ENCODE peak calls at places on chromosomes 11 and 22, in ten cellular contexts. S is CD8-positive, alpha-beta T cell; O is tibial artery; J is fibroblast of villous mesenchyme; A is foreskin fibroblast; D is bronchial epithelial cell; C is heart left ventricle; N is PC-3; Y is spleen; E is right atrium auricular region. L is an unnamed sample.

GRCh38 chr11:26093206-26093605 is 238.7 kb upstream of the ANO3 start:
- DNase-seq in S (no peak), O (no peak), J (no peak), A (no peak), D (no peak), C (no peak), N (no peak), Y (no peak), E (no peak), L (no peak)

GRCh38 chr11:78810489-78811090 is 235.9 kb upstream of the NARS2 start:
- DNase-seq in S (no peak), O (no peak), J (no peak), A (peak), D (no peak), C (no peak), N (no peak), Y (no peak), E (no peak), L (no peak)

GRCh38 chr11:60357771-60358170 is 20.6 kb upstream of the MS4A7 start:
- DNase-seq in S (no peak), O (no peak), J (no peak), A (no peak), D (no peak), C (no peak), N (no peak), Y (no peak), E (no peak), L (no peak)

GRCh38 chr22:38657248-38657909 is 941 bp downstream of the CBY1 start:
- DNase-seq in S (peak), O (no peak), J (peak), A (peak), D (peak), C (no peak), N (peak), Y (peak), E (no peak), L (no peak)

GRCh38 chr11:117435296-117435695 is 107.6 kb downstream of the CEP164 start:
- DNase-seq in S (no peak), O (peak), J (no peak), A (no peak), D (no peak), C (no peak), N (no peak), Y (peak), E (no peak), L (no peak)

GRCh38 chr11:3632070-3632660 is 9.6 kb downstream of the ART5 start:
- DNase-seq in S (no peak), O (peak), J (no peak), A (no peak), D (no peak), C (no peak), N (no peak), Y (peak), E (no peak), L (no peak)

GRCh38 chr22:46592390-46592872 is 27.8 kb upstream of the GRAMD4 start:
- DNase-seq in S (peak), O (peak), J (no peak), A (peak), D (no peak), C (no peak), N (peak), Y (peak), E (no peak), L (peak)

GRCh38 chr22:37569009-37569920 is 9.0 kb downstream of the CDC42EP1 start:
- DNase-seq in S (no peak), O (no peak), J (no peak), A (peak), D (peak), C (no peak), N (no peak), Y (no peak), E (no peak), L (no peak)

GRCh38 chr11:73189723-73190556 is 28.1 kb upstream of the P2RY2 start:
- DNase-seq in S (no peak), O (peak), J (no peak), A (no peak), D (no peak), C (no peak), N (no peak), Y (no peak), E (no peak), L (no peak)

GRCh38 chr11:64536396-64536935 is 54.6 kb upstream of the SLC22A12 start:
- DNase-seq in S (no peak), O (no peak), J (peak), A (peak), D (no peak), C (no peak), N (peak), Y (no peak), E (no peak), L (no peak)

GRCh38 chr11:2998073-2998850 is 6.1 kb upstream of the NAP1L4 start:
- DNase-seq in S (no peak), O (no peak), J (no peak), A (no peak), D (no peak), C (no peak), N (no peak), Y (no peak), E (no peak), L (no peak)

GRCh38 chr22:25898707-25899365 is 156.8 kb downstream of the MYO18B start:
- DNase-seq in S (no peak), O (no peak), J (no peak), A (no peak), D (no peak), C (no peak), N (no peak), Y (no peak), E (no peak), L (no peak)

GRCh38 chr11:67276821-67277230 is 10.6 kb downstream of the GRK2 start:
- DNase-seq in S (peak), O (peak), J (peak), A (peak), D (no peak), C (peak), N (no peak), Y (peak), E (no peak), L (no peak)

GRCh38 chr22:35421121-35421520 is 21.2 kb downstream of the MCM5 start:
- DNase-seq in S (no peak), O (no peak), J (no peak), A (no peak), D (no peak), C (no peak), N (no peak), Y (no peak), E (no peak), L (no peak)

DNA sequence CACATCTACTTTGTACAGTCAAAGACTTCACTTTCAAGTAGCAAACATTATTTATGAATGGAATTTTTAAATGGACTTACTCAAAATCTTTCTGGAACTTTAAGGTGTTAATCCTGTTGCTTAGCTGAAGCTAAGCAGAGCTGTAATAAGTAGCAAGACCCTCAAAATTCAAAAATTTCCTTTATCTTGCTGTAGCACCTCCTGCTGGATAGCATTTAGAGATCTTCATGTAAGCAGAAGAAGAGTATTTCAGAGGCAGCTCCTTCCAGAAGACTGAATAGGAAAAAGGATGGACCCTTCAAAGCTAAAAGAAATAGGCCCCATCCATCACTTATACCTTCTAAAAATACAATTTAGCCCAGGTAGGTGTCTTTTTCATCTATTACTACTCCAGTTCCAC is 3.4 kb downstream of the PHF21A start:
- DNase-seq in S (no peak), O (no peak), J (no peak), A (peak), D (no peak), C (no peak), N (no peak), Y (no peak), E (no peak), L (no peak)
- H3K4me3 ChIP-seq in S (no peak), O (no peak), J (peak), A (peak), D (no peak), C (peak), N (peak), Y (peak), E (no peak), L (no peak)

GRCh38 chr11:123653405-123653996 is 923 bp downstream of the SCN3B start:
- DNase-seq in S (no peak), O (no peak), J (no peak), A (no peak), D (no peak), C (no peak), N (peak), Y (no peak), E (no peak), L (no peak)
- H3K4me3 ChIP-seq in S (peak), O (peak), J (peak), A (peak), D (peak), C (peak), N (peak), Y (peak), E (peak), L (peak)

DNA sequence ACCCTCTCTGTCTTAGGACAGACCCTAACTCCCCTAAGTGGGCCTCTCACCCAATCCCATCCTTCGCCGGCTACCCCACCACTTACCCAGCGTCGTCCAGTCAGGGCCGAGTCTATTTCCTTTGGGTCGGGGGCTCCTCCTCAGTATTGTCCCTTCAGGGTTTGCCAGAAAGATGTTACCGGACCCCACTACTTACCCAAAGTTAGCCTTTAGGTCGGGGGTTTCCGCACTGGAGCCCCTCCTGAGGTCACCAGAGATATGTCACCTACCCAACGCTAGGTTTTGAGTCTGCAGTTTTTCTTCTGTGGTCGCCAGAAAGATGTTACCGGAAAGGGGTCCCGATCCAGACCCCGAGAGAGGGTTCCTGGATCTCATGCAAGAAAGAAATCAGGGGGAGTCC is 17.9 kb upstream of the B4GALNT4 start:
- DNase-seq in S (no peak), O (peak), J (no peak), A (no peak), D (no peak), C (peak), N (no peak), Y (peak), E (no peak), L (no peak)
- H3K4me3 ChIP-seq in S (no peak), O (no peak), J (no peak), A (no peak), D (no peak), C (no peak), N (no peak), Y (no peak), E (no peak), L (no peak)

GRCh38 chr11:61384271-61385242 is 7.8 kb upstream of the TMEM216 start:
- DNase-seq in S (no peak), O (no peak), J (peak), A (peak), D (peak), C (no peak), N (peak), Y (no peak), E (no peak), L (no peak)
- H3K4me3 ChIP-seq in S (no peak), O (no peak), J (no peak), A (no peak), D (no peak), C (no peak), N (no peak), Y (no peak), E (no peak), L (no peak)

GRCh38 chr11:68859123-68859522 is 17.4 kb upstream of the CPT1A start:
- DNase-seq in S (no peak), O (no peak), J (no peak), A (peak), D (no peak), C (no peak), N (no peak), Y (no peak), E (no peak), L (no peak)

GRCh38 chr11:68852628-68853027 is 10.9 kb upstream of the CPT1A start:
- DNase-seq in S (no peak), O (no peak), J (no peak), A (no peak), D (no peak), C (no peak), N (no peak), Y (peak), E (no peak), L (no peak)

GRCh38 chr11:68857037-68857586 is 15.4 kb upstream of the CPT1A start:
- DNase-seq in S (no peak), O (no peak), J (no peak), A (no peak), D (no peak), C (no peak), N (peak), Y (peak), E (no peak), L (no peak)

GRCh38 chr11:68855205-68855978 is 13.7 kb upstream of the CPT1A start:
- DNase-seq in S (peak), O (peak), J (peak), A (peak), D (no peak), C (peak), N (no peak), Y (peak), E (no peak), L (no peak)

GRCh38 chr11:68854273-68854958 is 12.7 kb upstream of the CPT1A start:
- DNase-seq in S (no peak), O (no peak), J (no peak), A (no peak), D (no peak), C (no peak), N (no peak), Y (peak), E (no peak), L (no peak)
- H3K4me3 ChIP-seq in S (no peak), O (peak), J (peak), A (peak), D (no peak), C (peak), N (no peak), Y (peak), E (peak), L (peak)

GRCh38 chr11:61682093-61682732 is 2.0 kb downstream of the DAGLA start:
- DNase-seq in S (no peak), O (no peak), J (no peak), A (peak), D (no peak), C (peak), N (peak), Y (no peak), E (no peak), L (no peak)

GRCh38 chr11:61679301-61679700 is 890 bp upstream of the DAGLA start:
- DNase-seq in S (no peak), O (no peak), J (peak), A (no peak), D (no peak), C (no peak), N (peak), Y (no peak), E (no peak), L (no peak)

GRCh38 chr11:61683116-61683515 is 2.9 kb downstream of the DAGLA start:
- DNase-seq in S (no peak), O (no peak), J (no peak), A (no peak), D (no peak), C (no peak), N (no peak), Y (no peak), E (no peak), L (no peak)

GRCh38 chr11:61679893-61680621 is at the start of gene DAGLA:
- DNase-seq in S (peak), O (peak), J (peak), A (peak), D (no peak), C (peak), N (peak), Y (peak), E (peak), L (no peak)

DNA sequence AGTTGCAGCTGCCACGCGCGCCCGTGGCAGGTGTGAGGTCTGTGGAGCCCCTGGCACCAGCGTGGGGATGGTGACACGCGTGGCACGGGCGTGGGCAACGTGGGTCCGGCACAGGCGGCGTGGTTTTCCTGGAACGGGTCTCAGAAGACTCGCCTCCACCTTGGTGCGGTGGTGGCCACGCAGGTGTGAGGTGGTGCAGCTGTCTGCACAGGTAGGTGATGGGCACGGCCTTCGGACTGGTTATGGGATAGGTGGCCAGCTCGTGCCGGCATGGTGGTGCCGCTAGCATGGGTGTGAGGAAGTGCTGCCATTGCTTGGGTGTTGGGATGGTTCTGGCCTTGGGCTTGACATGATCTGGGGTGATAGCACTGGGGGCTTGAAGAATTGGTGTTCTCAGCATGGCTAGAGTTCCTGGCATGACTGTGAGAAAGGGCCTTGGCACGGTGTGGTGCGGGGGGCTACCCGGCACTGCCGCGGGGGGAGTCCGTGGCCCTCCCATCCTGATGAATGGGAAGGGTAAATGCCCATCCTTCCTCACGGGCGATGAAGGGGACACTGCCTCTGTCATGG is 516 bp downstream of the DAGLA start:
- DNase-seq in S (no peak), O (no peak), J (no peak), A (no peak), D (no peak), C (no peak), N (no peak), Y (no peak), E (no peak), L (no peak)
- H3K4me3 ChIP-seq in S (no peak), O (peak), J (peak), A (peak), D (no peak), C (peak), N (peak), Y (peak), E (peak), L (peak)